ENCODE peak calls at places on chromosome 3, in eight cellular contexts. N is GM23338, Z is SK-N-SH, K is PC-3, U is HCT116, Y is hepatocyte, T is neural progenitor cell, H is MM.1S. Q is an unnamed sample.

GRCh38 chr3:5813521-5813920 is 626.0 kb downstream of the EDEM1 start:
- DNase-seq in N (no peak), Z (no peak), K (no peak), U (no peak), Y (no peak), T (no peak), H (no peak), Q (no peak)

GRCh38 chr3:24428470-24428869 is 66.2 kb downstream of the THRB start:
- DNase-seq in N (no peak), Z (no peak), K (no peak), U (no peak), Y (no peak), T (no peak), H (no peak), Q (no peak)

GRCh38 chr3:45026957-45027356 is 854 bp downstream of the CLEC3B start:
- DNase-seq in N (no peak), Z (no peak), K (no peak), U (no peak), Y (no peak), T (no peak), H (no peak), Q (no peak)

GRCh38 chr3:76495216-76495615 is 544.7 kb upstream of the ROBO2 start:
- DNase-seq in N (no peak), Z (no peak), K (no peak), U (no peak), Y (no peak), T (no peak), H (no peak), Q (no peak)

GRCh38 chr3:61663728-61664492 is 102.5 kb downstream of the PTPRG start:
- DNase-seq in N (peak; percentile 79), Z (peak; percentile 31), K (peak; percentile 4), U (peak; percentile 76), Y (peak; percentile 43), T (peak; percentile 23), H (no peak), Q (no peak)

GRCh38 chr3:16512435-16513140 is 911 bp downstream of the RFTN1 start:
- DNase-seq in N (peak; percentile 54), Z (peak; percentile 67), K (no peak), U (no peak), Y (peak; percentile 17), T (peak; percentile 32), H (no peak), Q (peak; percentile 88)

GRCh38 chr3:122745365-122746021 is 48.1 kb downstream of the HSPBAP1 start:
- DNase-seq in N (no peak), Z (no peak), K (peak; percentile 43), U (no peak), Y (peak; percentile 43), T (no peak), H (no peak), Q (no peak)

GRCh38 chr3:14265246-14265962 is 86.8 kb downstream of the LSM3 start:
- DNase-seq in N (no peak), Z (no peak), K (peak; percentile 90), U (no peak), Y (peak; percentile 81), T (no peak), H (no peak), Q (no peak)

GRCh38 chr3:143078883-143079282 is 40.7 kb upstream of the CHST2 start:
- DNase-seq in N (no peak), Z (no peak), K (peak; percentile 49), U (no peak), Y (no peak), T (no peak), H (no peak), Q (no peak)

GRCh38 chr3:174581551-174581950 is 277.6 kb upstream of the NAALADL2 start:
- DNase-seq in N (no peak), Z (no peak), K (no peak), U (peak; percentile 0), Y (no peak), T (no peak), H (no peak), Q (no peak)

GRCh38 chr3:164095949-164096348 is 982.3 kb downstream of the SI start:
- DNase-seq in N (no peak), Z (no peak), K (no peak), U (no peak), Y (no peak), T (no peak), H (no peak), Q (no peak)

GRCh38 chr3:62558549-62559112 is 185.3 kb upstream of the FEZF2 start:
- DNase-seq in N (peak; percentile 88), Z (peak; percentile 53), K (peak; percentile 24), U (no peak), Y (peak; percentile 42), T (peak; percentile 71), H (no peak), Q (peak; percentile 63)

GRCh38 chr3:73611176-73611575 is 13.6 kb downstream of the PDZRN3 start:
- DNase-seq in N (no peak), Z (no peak), K (no peak), U (no peak), Y (no peak), T (no peak), H (no peak), Q (no peak)

GRCh38 chr3:73614385-73614784 is 10.4 kb downstream of the PDZRN3 start:
- DNase-seq in N (no peak), Z (no peak), K (no peak), U (no peak), Y (peak; percentile 60), T (no peak), H (no peak), Q (no peak)

GRCh38 chr3:73608805-73609641 is 15.7 kb downstream of the PDZRN3 start:
- DNase-seq in N (no peak), Z (no peak), K (no peak), U (no peak), Y (no peak), T (no peak), H (no peak), Q (no peak)

GRCh38 chr3:73609655-73610054 is 15.1 kb downstream of the PDZRN3 start:
- DNase-seq in N (no peak), Z (no peak), K (no peak), U (no peak), Y (no peak), T (no peak), H (no peak), Q (no peak)

DNA sequence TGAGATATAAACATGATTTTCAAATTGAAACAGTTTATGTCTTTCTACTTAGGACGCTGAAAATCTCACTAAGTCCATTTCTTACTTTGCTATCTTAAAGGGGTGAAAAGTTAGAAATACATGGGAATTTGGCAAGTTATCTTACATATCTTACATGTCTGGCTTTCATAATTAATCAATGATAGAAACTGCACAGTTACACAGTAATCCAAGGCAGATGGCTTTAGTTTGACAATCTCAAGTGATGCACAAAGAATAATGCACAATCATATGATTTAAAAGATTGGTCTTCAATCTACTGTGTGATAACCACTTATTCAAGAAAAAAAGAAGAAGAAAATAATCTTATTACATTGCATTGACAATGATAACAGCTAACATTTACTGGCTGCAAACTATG is 14.2 kb downstream of the PDZRN3 start:
- DNase-seq in N (no peak), Z (no peak), K (no peak), U (no peak), Y (no peak), T (no peak), H (no peak), Q (no peak)
- H3K27ac ChIP-seq in N (no peak overlapping the region), Z (peak overlapping the region; percentile 76), K (no peak overlapping the region), U (no peak overlapping the region), Y (peak overlapping the region; percentile 2), T (no peak overlapping the region), H (no peak overlapping the region), Q (no peak overlapping the region)

GRCh38 chr3:66934041-66934440 is 64.1 kb upstream of the KBTBD8 start:
- DNase-seq in N (no peak), Z (no peak), K (no peak), U (no peak), Y (no peak), T (no peak), H (no peak), Q (peak; percentile 2)
- TF ChIP-seq EZH2phosphoT487 in N (no peak), Z (no peak), K (no peak), U (no peak), Y (no peak), T (no peak), H (no peak), Q (no peak)

GRCh38 chr3:193314161-193314560 is 64.4 kb downstream of the ATP13A5 start:
- DNase-seq in N (peak; percentile 12), Z (peak; percentile 2), K (no peak), U (no peak), Y (no peak), T (no peak), H (no peak), Q (no peak)
- TF ChIP-seq CTCF in N (peak; percentile 49), Z (peak; percentile 44), K (peak; percentile 50), U (peak; percentile 38), Y (no peak), T (peak; percentile 38), H (no peak), Q (peak; percentile 41)

GRCh38 chr3:42256135-42256819 is 9.7 kb downstream of the CCK start:
- DNase-seq in N (no peak), Z (no peak), K (peak; percentile 94), U (peak; percentile 77), Y (no peak), T (no peak), H (no peak), Q (no peak)
- H3K27ac ChIP-seq in N (no peak overlapping the region), Z (no peak overlapping the region), K (peak overlapping the region; percentile 14), U (no peak overlapping the region), Y (no peak overlapping the region), T (no peak overlapping the region), H (no peak overlapping the region), Q (no peak overlapping the region)

DNA sequence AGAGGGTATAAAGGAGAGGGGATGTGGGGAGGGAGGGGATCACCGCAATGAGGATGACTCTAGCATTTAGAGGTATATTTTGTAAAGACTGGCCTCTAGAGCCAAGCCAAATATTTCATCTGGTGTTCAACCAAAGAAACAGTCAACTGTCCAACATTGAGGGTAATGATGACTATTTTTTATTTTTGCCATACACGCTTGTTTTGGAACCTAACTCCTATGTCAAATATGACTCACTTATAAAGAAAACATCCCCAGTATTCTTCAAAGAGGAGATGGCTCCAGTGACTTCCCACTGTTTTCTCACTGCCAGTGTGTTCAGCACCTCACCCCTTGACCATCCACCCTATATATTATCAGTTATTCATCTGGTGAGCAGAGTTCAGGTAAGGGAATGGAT is 77.3 kb downstream of the WNT5A start:
- DNase-seq in N (no peak), Z (no peak), K (peak; percentile 63), U (no peak), Y (no peak), T (no peak), H (no peak), Q (no peak)
- TF ChIP-seq EZH2phosphoT487 in N (no peak), Z (no peak), K (no peak), U (no peak), Y (no peak), T (no peak), H (no peak), Q (no peak)

GRCh38 chr3:172332256-172333041 is 115.8 kb downstream of the GHSR start:
- DNase-seq in N (peak; percentile 67), Z (peak; percentile 66), K (peak; percentile 75), U (no peak), Y (peak; percentile 76), T (peak; percentile 60), H (peak; percentile 64), Q (peak; percentile 57)
- TF ChIP-seq CTCF in N (peak; percentile 98), Z (peak; percentile 93), K (peak; percentile 93), U (peak; percentile 92), Y (peak; percentile 82), T (peak; percentile 93), H (peak; percentile 99), Q (peak; percentile 95)

GRCh38 chr3:52004906-52005395 is 9.3 kb upstream of the RPL29 start:
- DNase-seq in N (no peak), Z (no peak), K (no peak), U (no peak), Y (no peak), T (peak; percentile 29), H (no peak), Q (no peak)
- H3K27ac ChIP-seq in N (no peak overlapping the region), Z (peak overlapping the region; percentile 99), K (no peak overlapping the region), U (no peak overlapping the region), Y (no peak overlapping the region), T (no peak overlapping the region), H (no peak overlapping the region), Q (no peak overlapping the region)